ENCODE peak calls at places on chromosomes 13 and 19, in four cellular contexts. H, B, Q and W are unnamed samples.

GRCh38 chr19:27754700-27755099 is 1458.3 kb downstream of the UQCRFS1 start:
- DNase-seq in H (no peak), B (no peak), Q (no peak), W (no peak)

GRCh38 chr19:6745965-6746364 is 6.5 kb downstream of the TRIP10 start:
- DNase-seq in H (no peak), B (no peak), Q (no peak), W (no peak)

GRCh38 chr19:35146746-35147466 is 3.9 kb downstream of the FXYD7 start:
- DNase-seq in H (no peak), B (no peak), Q (no peak), W (no peak)

GRCh38 chr19:18385675-18386542 is at the start of gene GDF15:
- DNase-seq in H (peak), B (peak), Q (peak), W (no peak)

GRCh38 chr13:43529796-43530195 is 257.0 kb downstream of the ENOX1 start:
- DNase-seq in H (no peak), B (no peak), Q (no peak), W (no peak)

GRCh38 chr19:53671621-53672111 is 39.9 kb downstream of the DPRX start:
- DNase-seq in H (no peak), B (no peak), Q (no peak), W (no peak)

GRCh38 chr19:3618144-3618810 is 8.3 kb downstream of the CACTIN start:
- DNase-seq in H (peak), B (peak), Q (peak), W (peak)

GRCh38 chr13:79522583-79522982 is 41.6 kb downstream of the NDFIP2 start:
- DNase-seq in H (no peak), B (peak), Q (no peak), W (no peak)

GRCh38 chr19:20607943-20608342 is 42.4 kb upstream of the ZNF737 start:
- DNase-seq in H (no peak), B (no peak), Q (no peak), W (no peak)

GRCh38 chr19:15173746-15174404 is 26.9 kb downstream of the NOTCH3 start:
- DNase-seq in H (no peak), B (no peak), Q (no peak), W (no peak)

GRCh38 chr19:51141181-51141580 is 920 bp upstream of the SIGLEC7 start:
- DNase-seq in H (no peak), B (no peak), Q (no peak), W (no peak)

GRCh38 chr13:110319774-110320509 is 12.9 kb downstream of the COL4A2 start:
- DNase-seq in H (no peak), B (peak), Q (peak), W (no peak)

GRCh38 chr13:99013951-99014350 is 36.1 kb upstream of the DOCK9 start:
- DNase-seq in H (no peak), B (no peak), Q (no peak), W (no peak)

DNA sequence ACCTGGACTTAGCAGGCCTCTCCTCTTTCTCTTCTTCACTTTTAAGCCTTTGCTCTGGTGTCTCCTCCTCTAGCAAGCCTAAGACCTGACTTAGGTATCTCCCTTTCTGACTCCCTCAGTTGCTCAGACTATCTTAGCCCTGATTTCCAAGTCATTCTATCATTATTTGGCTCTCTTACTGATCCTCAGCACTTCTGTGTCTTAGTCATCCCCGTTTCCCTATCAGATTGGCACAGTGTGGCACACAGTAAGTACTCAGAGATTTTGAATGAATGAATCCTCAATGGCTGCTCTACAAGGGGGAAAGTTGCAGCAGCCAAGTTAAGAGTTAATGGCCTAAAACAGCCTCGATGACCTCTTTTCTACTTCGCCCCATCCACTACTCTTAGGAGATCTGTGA is 8.2 kb downstream of the KCTD12 start:
- DNase-seq in H (no peak), B (peak), Q (no peak), W (no peak)
- TF ChIP-seq POLR2A in H (no peak), B (no peak), Q (no peak), W (no peak)

DNA sequence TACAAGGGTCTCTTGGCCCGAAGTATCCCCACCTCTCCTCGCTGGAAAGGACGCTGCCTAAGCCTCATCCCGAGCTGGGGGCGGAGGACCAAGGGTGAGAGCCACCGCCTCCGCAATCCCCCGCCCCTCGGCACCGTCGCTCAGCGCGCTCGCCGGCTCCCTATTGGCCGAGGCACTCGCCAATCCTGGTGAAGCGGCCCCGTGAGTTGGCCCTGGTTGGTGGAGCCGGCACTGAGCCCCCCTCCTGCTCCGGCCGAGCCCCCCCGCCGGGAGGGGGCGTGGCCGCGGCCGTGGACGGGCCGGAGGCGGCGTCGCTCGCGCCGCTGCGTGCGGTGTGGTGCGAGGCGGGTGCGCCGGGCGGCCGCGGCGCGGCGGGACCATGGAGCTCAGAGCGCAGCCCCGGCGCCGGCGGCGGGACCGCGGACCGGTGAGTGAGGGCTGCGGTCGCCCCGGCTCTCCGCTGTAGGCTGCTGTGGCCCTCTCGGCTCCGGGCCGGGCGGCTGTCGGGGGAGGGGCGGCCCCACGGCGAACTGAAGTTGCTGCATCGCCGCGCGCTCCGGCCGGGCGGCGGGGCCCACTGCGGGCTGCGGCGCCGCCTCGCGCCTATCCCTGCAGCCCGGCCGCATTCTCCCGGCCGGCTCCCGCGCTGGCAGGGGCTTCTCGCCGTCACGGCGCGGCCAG is at the start of gene WASF3:
- DNase-seq in H (peak), B (peak), Q (peak), W (peak)
- TF ChIP-seq POLR2A in H (no peak), B (peak), Q (peak), W (no peak)

GRCh38 chr19:11813801-11814706 is at the start of gene ZNF440:
- DNase-seq in H (peak), B (peak), Q (peak), W (peak)
- TF ChIP-seq POLR2A in H (peak), B (peak), Q (peak), W (peak)

GRCh38 chr19:33809960-33810359 is 13.3 kb downstream of the KCTD15 start:
- DNase-seq in H (no peak), B (peak), Q (no peak), W (no peak)
- TF ChIP-seq POLR2A in H (no peak), B (no peak), Q (no peak), W (no peak)